ENCODE peak calls at places on chromosomes 1 and 21, in nine cellular contexts. Q, V, C, O, L, M, S, U and B are unnamed samples.

GRCh38 chr1:183476081-183476480 is 3.8 kb downstream of the SMG7 start:
- DNase-seq in Q (no peak), V (no peak), C (no peak), O (peak; percentile 51), L (no peak), M (no peak), S (no peak), U (no peak), B (no peak)

GRCh38 chr21:45147473-45148315 is 73.3 kb downstream of the ADARB1 start:
- DNase-seq in Q (no peak), V (no peak), C (no peak), O (no peak), L (no peak), M (no peak), S (no peak), U (peak; percentile 40), B (peak; percentile 64)

GRCh38 chr21:25901580-25901979 is 166.8 kb downstream of the GABPA start:
- DNase-seq in Q (no peak), V (no peak), C (no peak), O (no peak), L (no peak), M (no peak), S (no peak), U (no peak), B (no peak)

GRCh38 chr1:117860906-117861610 is 68.4 kb downstream of the GDAP2 start:
- DNase-seq in Q (peak; percentile 43), V (no peak), C (no peak), O (no peak), L (no peak), M (no peak), S (no peak), U (no peak), B (no peak)

GRCh38 chr1:235943581-235944114 is 76.9 kb upstream of the LYST start:
- DNase-seq in Q (peak; percentile 97), V (no peak), C (no peak), O (no peak), L (no peak), M (no peak), S (no peak), U (peak; percentile 78), B (no peak)

GRCh38 chr1:179575497-179576314 is at the start of gene NPHS2:
- DNase-seq in Q (no peak), V (peak; percentile 67), C (no peak), O (no peak), L (no peak), M (no peak), S (peak; percentile 67), U (no peak), B (no peak)

GRCh38 chr21:26756491-26757159 is 88.6 kb downstream of the ADAMTS1 start:
- DNase-seq in Q (peak; percentile 81), V (no peak), C (no peak), O (no peak), L (no peak), M (no peak), S (no peak), U (no peak), B (no peak)

GRCh38 chr1:34870395-34870794 is 10.8 kb upstream of the SMIM12 start:
- DNase-seq in Q (no peak), V (no peak), C (no peak), O (no peak), L (no peak), M (no peak), S (peak; percentile 34), U (no peak), B (peak; percentile 51)

GRCh38 chr1:92503926-92504750 is 17.4 kb upstream of the GFI1 start:
- DNase-seq in Q (peak; percentile 67), V (no peak), C (no peak), O (no peak), L (no peak), M (no peak), S (no peak), U (no peak), B (no peak)

GRCh38 chr1:151193856-151194255 is 3.9 kb upstream of the VPS72 start:
- DNase-seq in Q (no peak), V (no peak), C (no peak), O (no peak), L (no peak), M (no peak), S (no peak), U (no peak), B (no peak)

GRCh38 chr1:91148641-91149069 is 126.8 kb upstream of the ZNF644 start:
- DNase-seq in Q (no peak), V (no peak), C (no peak), O (no peak), L (no peak), M (no peak), S (no peak), U (no peak), B (peak; percentile 45)

GRCh38 chr1:36342426-36343185 is 19.2 kb upstream of the EVA1B start:
- DNase-seq in Q (peak; percentile 59), V (no peak), C (no peak), O (peak; percentile 49), L (no peak), M (peak; percentile 59), S (peak; percentile 62), U (peak; percentile 86), B (peak; percentile 48)

GRCh38 chr1:175273656-175274055 is 81.1 kb upstream of the KIAA0040 start:
- DNase-seq in Q (no peak), V (no peak), C (no peak), O (no peak), L (no peak), M (no peak), S (no peak), U (no peak), B (peak; percentile 27)

GRCh38 chr1:110229348-110230001 is 19.4 kb downstream of the KCNC4 start:
- DNase-seq in Q (peak; percentile 33), V (peak; percentile 92), C (no peak), O (no peak), L (no peak), M (no peak), S (no peak), U (no peak), B (no peak)

GRCh38 chr21:32173106-32173755 is 105.6 kb downstream of the MIS18A start:
- DNase-seq in Q (peak; percentile 22), V (no peak), C (no peak), O (no peak), L (no peak), M (no peak), S (no peak), U (no peak), B (no peak)

DNA sequence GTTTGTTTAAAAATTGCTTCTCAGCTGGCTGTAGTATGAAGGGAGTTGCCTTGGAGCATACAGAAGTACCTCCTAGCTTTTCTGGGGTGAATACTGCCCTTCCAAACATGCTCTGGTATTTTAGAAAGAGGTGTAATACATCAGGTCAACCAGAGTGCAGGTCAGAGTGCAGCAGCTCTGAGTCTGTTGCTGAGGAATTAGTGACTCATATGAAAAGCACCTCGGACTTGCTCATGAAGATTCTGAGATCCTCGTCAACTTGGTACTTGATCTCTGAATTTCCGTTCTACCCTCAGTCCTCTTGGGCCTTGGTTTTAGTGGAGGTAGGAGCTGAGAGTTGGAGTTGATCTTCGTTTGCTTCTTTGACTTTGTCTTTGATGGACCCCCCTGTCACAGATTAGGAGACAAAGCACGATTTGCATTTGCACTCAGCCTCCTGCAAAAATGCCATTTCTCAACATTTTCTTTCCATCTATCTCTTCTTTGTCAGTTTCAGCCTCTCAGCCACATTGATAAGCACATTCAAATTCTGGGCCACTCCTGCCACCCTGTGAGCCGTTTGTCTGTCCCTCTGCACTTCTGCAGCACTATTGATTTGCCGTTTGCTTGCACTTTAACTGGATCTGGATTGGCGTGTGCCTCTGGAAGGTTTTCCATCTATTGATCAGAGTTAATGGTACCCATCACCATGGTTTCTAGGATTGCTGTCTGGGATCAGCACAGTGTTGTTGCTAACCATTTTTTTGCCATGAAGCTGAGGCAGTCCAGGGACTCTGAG is 67.5 kb downstream of the NOS1AP start:
- DNase-seq in Q (peak; percentile 94), V (no peak), C (no peak), O (no peak), L (no peak), M (no peak), S (no peak), U (peak; percentile 52), B (no peak)
- H3K4me3 ChIP-seq in Q (no peak overlapping the region), V (no peak overlapping the region), C (no peak overlapping the region), O (no peak overlapping the region), L (no peak overlapping the region), M (no peak overlapping the region), S (no peak overlapping the region), U (no peak overlapping the region), B (no peak overlapping the region)

DNA sequence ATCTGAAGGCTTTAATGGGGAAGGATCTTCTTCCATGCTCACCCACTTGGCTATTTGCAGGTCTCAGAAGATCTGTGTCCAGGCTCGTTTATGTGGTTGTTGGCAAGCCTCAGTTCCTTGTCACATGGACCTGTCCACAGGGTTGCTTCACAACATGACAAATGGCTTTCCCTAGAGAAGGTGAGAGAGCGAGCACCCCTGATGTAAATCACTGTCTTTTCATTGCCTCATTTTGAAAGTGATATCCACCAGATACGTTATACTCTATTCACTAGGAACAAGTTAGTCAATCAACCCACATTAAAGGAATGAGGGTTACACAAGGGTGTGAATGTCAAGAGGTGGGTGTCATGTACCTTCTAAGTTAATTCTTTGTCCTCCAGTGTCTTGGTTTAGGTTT is 433.3 kb downstream of the RPS6KC1 start:
- DNase-seq in Q (no peak), V (no peak), C (no peak), O (no peak), L (no peak), M (no peak), S (no peak), U (no peak), B (no peak)
- H3K4me1 ChIP-seq in Q (no peaks in the 10 kb centered on the region), V (no peaks in the 10 kb centered on the region), C (no peaks in the 10 kb centered on the region), O (no peaks in the 10 kb centered on the region), L (no peaks in the 10 kb centered on the region), M (no peaks in the 10 kb centered on the region), S (no peaks in the 10 kb centered on the region), U (no peaks in the 10 kb centered on the region), B (no peaks in the 10 kb centered on the region)

GRCh38 chr1:158002022-158002629 is 8.7 kb downstream of the KIRREL1 start:
- DNase-seq in Q (no peak), V (no peak), C (no peak), O (no peak), L (no peak), M (no peak), S (peak; percentile 64), U (no peak), B (no peak)
- H3K4me3 ChIP-seq in Q (no peak overlapping the region), V (no peak overlapping the region), C (no peak overlapping the region), O (no peak overlapping the region), L (peak overlapping the region; percentile 5), M (no peak overlapping the region), S (no peak overlapping the region), U (no peak overlapping the region), B (peak overlapping the region; percentile 10)

GRCh38 chr21:34514576-34515135 is 2.6 kb upstream of the KCNE1 start:
- DNase-seq in Q (peak; percentile 47), V (no peak), C (no peak), O (no peak), L (no peak), M (no peak), S (no peak), U (no peak), B (no peak)
- H3K4me1 ChIP-seq in Q (no peaks in the 10 kb centered on the region), V (peaks cover 5% of the 10 kb centered on the region), C (no peaks in the 10 kb centered on the region), O (no peaks in the 10 kb centered on the region), L (peaks cover 38% of the 10 kb centered on the region), M (no peaks in the 10 kb centered on the region), S (peaks cover 16% of the 10 kb centered on the region), U (no peaks in the 10 kb centered on the region), B (peaks cover 3% of the 10 kb centered on the region)

GRCh38 chr1:41380195-41380594 is 19.0 kb downstream of the FOXO6 start:
- DNase-seq in Q (no peak), V (no peak), C (no peak), O (no peak), L (no peak), M (no peak), S (no peak), U (no peak), B (no peak)
- H3K4me3 ChIP-seq in Q (no peak overlapping the region), V (no peak overlapping the region), C (no peak overlapping the region), O (no peak overlapping the region), L (no peak overlapping the region), M (no peak overlapping the region), S (no peak overlapping the region), U (no peak overlapping the region), B (no peak overlapping the region)